ENCODE peak calls at places on chromosomes 3 and 15, in five cellular contexts. F is foreskin fibroblast; E is endothelial cell; D is adrenal gland; K is activated CD8-positive, alpha-beta memory T cell treated with anti-CD3 and anti-CD28 coated beads for 1 hour. Q is an unnamed sample.

GRCh38 chr15:91429973-91430372 is 329.9 kb downstream of the SV2B start:
- DNase-seq in F (no peak), E (no peak), D (no peak), K (no peak), Q (no peak)

GRCh38 chr3:169297214-169297613 is 366.3 kb downstream of the MECOM start:
- DNase-seq in F (no peak), E (no peak), D (no peak), K (no peak), Q (no peak)

GRCh38 chr3:86793786-86794185 is 197.2 kb downstream of the VGLL3 start:
- DNase-seq in F (peak), E (no peak), D (no peak), K (no peak), Q (no peak)

GRCh38 chr3:132660056-132660744 is at the start of gene UBA5:
- DNase-seq in F (peak), E (peak), D (peak), K (no peak), Q (peak)

GRCh38 chr15:76964157-76964556 is 30.8 kb upstream of the PSTPIP1 start:
- DNase-seq in F (no peak), E (no peak), D (no peak), K (no peak), Q (no peak)

GRCh38 chr15:75666823-75667501 is 19.2 kb downstream of the SNX33 start:
- DNase-seq in F (peak), E (no peak), D (no peak), K (no peak), Q (no peak)

GRCh38 chr15:69414702-69415161 is 583 bp downstream of the KIF23 start:
- DNase-seq in F (peak), E (peak), D (peak), K (no peak), Q (peak)

GRCh38 chr15:29135702-29136426 is 133.8 kb downstream of the NSMCE3 start:
- DNase-seq in F (no peak), E (no peak), D (no peak), K (no peak), Q (no peak)

GRCh38 chr3:197458179-197458707 is 97.5 kb downstream of the BDH1 start:
- DNase-seq in F (no peak), E (no peak), D (no peak), K (no peak), Q (no peak)

GRCh38 chr3:35383719-35384555 is 255.4 kb upstream of the ARPP21 start:
- DNase-seq in F (no peak), E (no peak), D (no peak), K (no peak), Q (no peak)

GRCh38 chr3:30685267-30685667 is 78.9 kb downstream of the TGFBR2 start:
- DNase-seq in F (no peak), E (no peak), D (no peak), K (no peak), Q (no peak)

GRCh38 chr3:107142171-107142570 is 235.1 kb upstream of the CCDC54 start:
- DNase-seq in F (no peak), E (no peak), D (no peak), K (no peak), Q (no peak)

GRCh38 chr3:32391643-32392529 is at the start of gene CMTM7:
- DNase-seq in F (peak), E (peak), D (peak), K (no peak), Q (peak)

GRCh38 chr3:43531835-43532234 is 90.0 kb downstream of the ANO10 start:
- DNase-seq in F (peak), E (no peak), D (no peak), K (no peak), Q (no peak)

GRCh38 chr3:152172465-152172864 is 96.3 kb upstream of the MBNL1 start:
- DNase-seq in F (peak), E (no peak), D (no peak), K (no peak), Q (no peak)

Q was measured in activated CD8-positive, alpha-beta T cell treated with anti-CD3 and anti-CD28 coated beads, Interleukin-2, amount 10 ng/mL, durations not matched to agents 7 days and 5 days.